ENCODE peak calls at places on chromosomes 7 and 10, in four cellular contexts. P is SK-N-SH, B is spleen, E is epithelial cell of prostate. K is an unnamed sample.

GRCh38 chr7:520503-521161 is 986 bp upstream of the PDGFA start:
- DNase-seq in P (no peak), B (no peak), E (no peak), K (no peak)

GRCh38 chr10:72310636-72311035 is 36.9 kb downstream of the DDIT4 start:
- DNase-seq in P (no peak), B (peak), E (no peak), K (no peak)

GRCh38 chr7:524800-525199 is 5.2 kb upstream of the PDGFA start:
- DNase-seq in P (no peak), B (no peak), E (no peak), K (no peak)

GRCh38 chr7:150856303-150857275 is 4.3 kb downstream of the AOC1 start:
- DNase-seq in P (no peak), B (no peak), E (no peak), K (no peak)

GRCh38 chr10:36494386-36494785 is 631.0 kb upstream of the ANKRD30A start:
- DNase-seq in P (no peak), B (no peak), E (peak), K (no peak)

GRCh38 chr10:84427903-84428650 is 99.7 kb downstream of the CCSER2 start:
- DNase-seq in P (no peak), B (no peak), E (no peak), K (no peak)

GRCh38 chr7:143417734-143418378 is 9.2 kb upstream of the EPHA1 start:
- DNase-seq in P (no peak), B (no peak), E (no peak), K (no peak)

GRCh38 chr7:25795824-25796235 is 356.2 kb upstream of the NFE2L3 start:
- DNase-seq in P (no peak), B (no peak), E (no peak), K (no peak)

GRCh38 chr7:5231811-5232484 is 41.9 kb downstream of the WIPI2 start:
- DNase-seq in P (no peak), B (peak), E (no peak), K (no peak)

GRCh38 chr10:84237199-84238051 is 3.9 kb downstream of the LRIT1 start:
- DNase-seq in P (no peak), B (no peak), E (no peak), K (no peak)

GRCh38 chr10:5291501-5292195 is 73.1 kb upstream of the UCN3 start:
- DNase-seq in P (no peak), B (peak), E (peak), K (no peak)

GRCh38 chr7:56062382-56062781 is 1.7 kb upstream of the SUMF2 start:
- DNase-seq in P (no peak), B (no peak), E (no peak), K (no peak)

GRCh38 chr7:57867884-57868701 is 418.1 kb downstream of the ZNF716 start:
- DNase-seq in P (peak), B (peak), E (no peak), K (no peak)

GRCh38 chr7:121020652-121021051 is 32.1 kb downstream of the CPED1 start:
- DNase-seq in P (no peak), B (no peak), E (no peak), K (no peak)

GRCh38 chr7:111029574-111030357 is 61.2 kb upstream of the LRRN3 start:
- DNase-seq in P (no peak), B (no peak), E (no peak), K (no peak)

GRCh38 chr7:12256025-12256570 is 45.0 kb downstream of the TMEM106B start:
- DNase-seq in P (no peak), B (no peak), E (peak), K (no peak)

GRCh38 chr10:102422586-102423129 is 2.0 kb downstream of the FBXL15 start:
- DNase-seq in P (peak), B (peak), E (peak), K (peak)

GRCh38 chr7:44264221-44264956 is 61.0 kb downstream of the CAMK2B start:
- DNase-seq in P (peak), B (no peak), E (peak), K (no peak)

GRCh38 chr7:122225874-122226273 is 78.7 kb downstream of the FEZF1 start:
- DNase-seq in P (no peak), B (no peak), E (no peak), K (no peak)

GRCh38 chr7:102260856-102261255 is 25.8 kb upstream of the SH2B2 start:
- DNase-seq in P (peak), B (no peak), E (no peak), K (peak)

GRCh38 chr7:99036531-99037175 is 107.3 kb downstream of the SMURF1 start:
- DNase-seq in P (peak), B (no peak), E (no peak), K (no peak)

GRCh38 chr10:89029785-89030437 is 39.3 kb downstream of the FAS start:
- DNase-seq in P (peak), B (peak), E (no peak), K (peak)

GRCh38 chr10:71623098-71623985 is 96.2 kb downstream of the C10orf105 start:
- DNase-seq in P (no peak), B (no peak), E (no peak), K (no peak)

GRCh38 chr7:21967500-21968099 is 21.9 kb upstream of the CDCA7L start:
- DNase-seq in P (no peak), B (no peak), E (no peak), K (no peak)

GRCh38 chr7:27603813-27604212 is 58.9 kb downstream of the HIBADH start:
- DNase-seq in P (no peak), B (no peak), E (no peak), K (no peak)

GRCh38 chr7:80087768-80088170 is 46.9 kb upstream of the GNAI1 start:
- DNase-seq in P (no peak), B (no peak), E (no peak), K (no peak)

GRCh38 chr7:141649865-141650499 is 52.0 kb downstream of the DENND11 start:
- DNase-seq in P (peak), B (no peak), E (no peak), K (peak)

GRCh38 chr10:47296111-47296894 is 3.7 kb upstream of the GDF10 start:
- DNase-seq in P (no peak), B (no peak), E (no peak), K (no peak)

GRCh38 chr10:11007661-11008060 is 10.0 kb upstream of the CELF2 start:
- DNase-seq in P (no peak), B (no peak), E (no peak), K (no peak)

GRCh38 chr10:72691470-72692056 is 380 bp upstream of the MCU start:
- DNase-seq in P (no peak), B (no peak), E (peak), K (no peak)

GRCh38 chr7:106111671-106112117 is 418 bp downstream of the SYPL1 start:
- DNase-seq in P (peak), B (peak), E (no peak), K (no peak)

DNA sequence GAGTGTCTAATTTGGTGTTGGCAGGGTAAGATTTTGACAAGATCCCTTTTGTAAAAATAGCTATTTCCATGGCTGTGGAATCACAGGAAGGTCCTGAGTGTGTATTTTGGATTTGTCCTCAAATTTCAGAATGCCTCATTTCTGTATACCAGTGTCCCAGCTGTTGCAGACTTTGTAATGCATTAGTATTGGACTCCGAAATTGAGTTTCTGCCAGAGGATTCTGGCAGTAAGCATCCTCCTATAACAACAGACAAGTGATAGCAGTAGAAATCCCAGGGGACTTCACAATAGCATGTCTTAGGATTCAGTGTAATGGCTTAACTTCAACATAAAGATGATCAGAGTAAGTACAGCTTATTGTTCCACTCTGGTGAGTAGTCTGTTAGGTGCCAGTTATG is 104.6 kb downstream of the FOXP2 start:
- DNase-seq in P (no peak), B (no peak), E (no peak), K (no peak)
- H3K27ac ChIP-seq in P (no peak), B (no peak), E (no peak), K (no peak)

DNA sequence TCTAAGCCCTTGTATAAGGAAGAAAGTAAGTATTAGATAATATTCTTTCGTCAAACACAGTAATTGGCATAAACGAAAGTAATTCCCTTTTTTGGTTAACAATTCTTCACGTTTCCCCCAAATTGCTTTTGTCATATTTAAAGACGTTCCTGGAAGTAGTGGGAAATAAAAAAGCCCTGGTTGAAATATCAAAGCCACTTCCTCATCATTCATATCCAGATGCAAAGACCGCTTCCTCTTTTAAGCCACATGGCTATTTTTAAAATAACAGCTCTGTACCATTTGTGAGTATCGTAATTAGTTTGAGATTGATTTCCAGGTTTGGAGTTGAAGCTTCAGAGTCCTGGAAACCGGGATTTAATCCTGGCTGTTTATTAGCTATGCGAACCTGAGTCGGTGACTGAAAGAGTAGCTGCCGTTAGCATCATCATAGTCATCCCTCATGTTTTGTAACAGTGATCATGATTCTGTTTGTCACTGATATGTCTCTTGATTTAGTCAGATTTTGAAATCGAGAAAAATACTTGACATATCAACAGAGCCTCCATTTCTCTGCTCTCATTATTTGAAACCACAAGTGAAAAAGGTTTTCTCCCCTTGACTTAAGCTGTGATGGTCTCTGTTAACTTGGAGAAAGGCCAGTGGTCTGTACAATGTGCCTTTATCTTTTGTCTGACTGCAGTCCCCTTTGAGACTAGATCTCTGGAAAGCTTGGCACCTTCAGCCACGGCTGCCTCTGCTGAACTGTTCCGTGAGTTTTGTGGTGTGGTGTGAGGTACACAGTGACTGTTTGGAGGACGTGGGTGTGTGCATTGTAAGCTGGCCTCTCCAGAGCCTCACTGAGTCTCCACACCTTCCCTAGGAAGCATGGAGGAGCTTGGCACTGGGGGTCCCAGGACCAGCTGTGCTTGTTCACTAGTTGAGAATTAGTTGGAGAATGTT is 18.1 kb downstream of the OPTN start:
- DNase-seq in P (no peak), B (no peak), E (no peak), K (no peak)
- H3K27ac ChIP-seq in P (no peak), B (peak), E (no peak), K (peak)

GRCh38 chr10:103677486-103677885 is 177.9 kb downstream of the SH3PXD2A start:
- DNase-seq in P (no peak), B (no peak), E (no peak), K (no peak)

GRCh38 chr10:103676851-103677417 is 178.4 kb downstream of the SH3PXD2A start:
- DNase-seq in P (no peak), B (no peak), E (no peak), K (no peak)

GRCh38 chr10:103673616-103674015 is 180.1 kb downstream of the NEURL1 start:
- DNase-seq in P (no peak), B (no peak), E (no peak), K (no peak)

GRCh38 chr10:103678104-103678526 is 177.3 kb downstream of the SH3PXD2A start:
- DNase-seq in P (peak), B (peak), E (no peak), K (peak)

GRCh38 chr10:103676058-103676785 is 179.2 kb downstream of the SH3PXD2A start:
- DNase-seq in P (no peak), B (no peak), E (no peak), K (no peak)
- H3K27ac ChIP-seq in P (peak), B (peak), E (peak), K (peak)

DNA sequence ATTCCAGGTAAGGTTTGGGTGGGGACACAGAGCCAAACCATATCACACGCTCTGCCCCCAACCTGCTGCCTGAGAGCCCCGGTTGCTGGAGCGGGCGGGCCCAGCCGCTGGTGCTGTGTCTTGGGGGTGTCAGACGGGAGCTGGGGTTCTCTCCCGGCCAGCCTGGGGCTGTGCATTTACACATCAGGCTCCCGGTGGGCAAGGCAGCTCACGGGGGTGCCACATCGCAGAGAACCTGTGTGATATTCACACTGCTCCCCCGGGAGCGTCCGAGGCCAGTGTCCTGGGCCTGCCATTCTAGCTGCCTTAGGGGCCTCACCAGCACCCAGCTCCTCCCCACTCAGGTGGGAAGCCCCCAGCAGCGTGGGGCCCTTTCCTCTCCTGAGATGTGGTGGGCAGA is 35.6 kb upstream of the ADGRA1 start:
- DNase-seq in P (no peak), B (no peak), E (no peak), K (no peak)
- H3K27ac ChIP-seq in P (no peak), B (no peak), E (no peak), K (no peak)

GRCh38 chr7:75621124-75621523 is 117.6 kb downstream of the HIP1 start:
- DNase-seq in P (no peak), B (peak), E (no peak), K (no peak)

GRCh38 chr7:75626954-75627353 is 111.8 kb downstream of the HIP1 start:
- DNase-seq in P (no peak), B (no peak), E (no peak), K (no peak)

GRCh38 chr7:75624134-75624832 is 114.5 kb downstream of the HIP1 start:
- DNase-seq in P (no peak), B (peak), E (no peak), K (no peak)

GRCh38 chr7:75625868-75626267 is 112.9 kb downstream of the HIP1 start:
- DNase-seq in P (no peak), B (no peak), E (no peak), K (no peak)

DNA sequence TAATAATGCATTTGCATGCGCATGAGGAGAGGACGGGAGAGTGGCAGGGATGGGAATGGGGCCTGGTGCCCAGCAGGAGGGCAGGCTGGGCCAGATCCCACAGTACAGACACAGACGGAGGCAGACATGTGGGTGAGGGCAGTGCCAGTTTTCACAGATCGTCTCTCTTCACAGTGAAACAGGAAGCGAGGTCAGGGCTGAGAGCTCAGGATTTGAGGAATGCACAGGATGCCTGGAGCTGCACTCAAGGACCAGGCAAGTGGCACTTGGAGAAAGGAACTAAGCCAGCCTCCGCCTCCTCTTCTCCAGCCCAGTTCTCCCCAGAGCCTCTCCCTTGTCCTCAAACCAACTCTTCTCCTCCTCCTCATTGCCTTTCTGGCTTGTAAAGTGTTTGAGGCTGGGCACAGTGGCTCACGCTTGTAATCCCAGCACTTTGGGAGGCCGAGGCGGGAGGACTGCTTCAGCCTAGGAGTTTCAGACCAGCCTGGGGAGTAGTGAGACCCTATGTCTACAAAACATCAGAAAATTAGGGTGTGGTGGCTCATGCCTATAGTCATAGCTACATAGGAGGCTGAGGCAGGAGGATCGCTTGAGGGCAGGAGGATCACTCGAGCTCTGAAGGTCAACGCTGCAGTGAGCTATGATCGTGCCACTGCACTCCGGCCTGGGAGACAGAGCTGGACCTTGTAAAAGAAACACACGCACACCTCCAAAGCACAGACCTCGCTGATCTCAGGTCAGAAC is 115.2 kb downstream of the HIP1 start:
- DNase-seq in P (no peak), B (no peak), E (no peak), K (no peak)
- H3K27ac ChIP-seq in P (no peak), B (peak), E (no peak), K (peak)

GRCh38 chr10:73910764-73911552 is at the start of gene PLAU:
- DNase-seq in P (peak), B (peak), E (no peak), K (peak)

GRCh38 chr10:73910401-73910763 is 550 bp upstream of the PLAU start:
- DNase-seq in P (peak), B (no peak), E (no peak), K (no peak)

GRCh38 chr10:73909716-73910115 is 1.2 kb upstream of the PLAU start:
- DNase-seq in P (no peak), B (no peak), E (no peak), K (no peak)

GRCh38 chr10:73914036-73914435 is 3.1 kb downstream of the PLAU start:
- DNase-seq in P (no peak), B (no peak), E (no peak), K (no peak)

GRCh38 chr10:73911553-73912004 is 647 bp downstream of the PLAU start:
- DNase-seq in P (no peak), B (no peak), E (no peak), K (no peak)
- H3K27ac ChIP-seq in P (no peak), B (peak), E (peak), K (no peak)

GRCh38 chr10:110226555-110226925 is 19.1 kb downstream of the MXI1 start:
- DNase-seq in P (peak), B (no peak), E (no peak), K (peak)
- H3K27ac ChIP-seq in P (peak), B (peak), E (peak), K (peak)

GRCh38 chr10:52440612-52441285 is 126.7 kb downstream of the DKK1 start:
- DNase-seq in P (no peak), B (no peak), E (no peak), K (no peak)
- H3K27ac ChIP-seq in P (no peak), B (no peak), E (no peak), K (no peak)

DNA sequence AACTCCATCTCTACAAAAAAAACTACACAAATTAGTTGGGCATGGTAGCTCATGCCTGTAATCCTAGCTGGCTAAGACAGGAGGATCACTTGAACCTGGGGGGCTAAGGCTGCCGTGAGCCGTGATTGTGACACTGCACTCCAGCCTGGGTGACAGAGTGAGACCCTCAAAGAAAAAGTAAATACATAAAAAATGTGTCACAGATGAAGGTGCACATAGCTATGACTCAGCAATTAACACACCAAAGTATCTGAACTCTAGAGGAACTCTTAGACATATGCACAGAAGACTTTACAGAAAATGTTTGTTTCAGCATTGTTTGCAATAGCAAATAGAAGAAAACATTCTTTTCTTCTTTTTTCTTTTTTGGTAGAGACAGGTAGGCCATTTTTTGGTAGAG is 8.3 kb downstream of the C10orf62 start:
- DNase-seq in P (no peak), B (no peak), E (no peak), K (no peak)
- H3K27ac ChIP-seq in P (peak), B (no peak), E (no peak), K (no peak)

K was measured in substantia nigra.